ENCODE peak calls at places on chromosome 4, in five cellular contexts. R, Z, K, Q and B are unnamed samples.

GRCh38 chr4:103415801-103416200 is 217.7 kb upstream of the CENPE start:
- DNase-seq in R (no peak), Z (no peak), K (no peak), Q (no peak), B (no peak)

GRCh38 chr4:154416183-154416543 is 75.4 kb downstream of the DCHS2 start:
- DNase-seq in R (no peak), Z (no peak), K (peak; percentile 4), Q (peak; percentile 5), B (peak; percentile 20)

GRCh38 chr4:32776435-32777203 is 2056.4 kb downstream of the PCDH7 start:
- DNase-seq in R (no peak), Z (no peak), K (no peak), Q (no peak), B (no peak)

GRCh38 chr4:46462746-46463145 is 72.8 kb upstream of the GABRA2 start:
- DNase-seq in R (no peak), Z (no peak), K (no peak), Q (no peak), B (no peak)

GRCh38 chr4:78937837-78938236 is 1.4 kb downstream of the PAQR3 start:
- DNase-seq in R (no peak), Z (no peak), K (no peak), Q (no peak), B (no peak)

GRCh38 chr4:47945930-47946726 is 31.7 kb upstream of the NFXL1 start:
- DNase-seq in R (no peak), Z (no peak), K (no peak), Q (no peak), B (no peak)

GRCh38 chr4:156790866-156791265 is 180.7 kb downstream of the PDGFC start:
- DNase-seq in R (peak; percentile 41), Z (no peak), K (no peak), Q (no peak), B (no peak)

GRCh38 chr4:162959056-162959455 is 207.6 kb downstream of the NAF1 start:
- DNase-seq in R (no peak), Z (no peak), K (no peak), Q (no peak), B (peak; percentile 8)

GRCh38 chr4:89070041-89070440 is 13.1 kb upstream of the FAM13A start:
- DNase-seq in R (no peak), Z (no peak), K (no peak), Q (no peak), B (no peak)

GRCh38 chr4:56978750-56979303 is at the start of gene POLR2B:
- DNase-seq in R (peak; percentile 85), Z (peak; percentile 98), K (peak; percentile 90), Q (peak; percentile 88), B (peak; percentile 96)

GRCh38 chr4:56979674-56980073 is 978 bp downstream of the POLR2B start:
- DNase-seq in R (no peak), Z (no peak), K (no peak), Q (no peak), B (peak; percentile 31)

GRCh38 chr4:56977321-56978012 is at the start of gene NOA1:
- DNase-seq in R (peak; percentile 98), Z (peak; percentile 99), K (peak; percentile 95), Q (peak; percentile 100), B (peak; percentile 99)

GRCh38 chr4:56976283-56976877 is 1.0 kb downstream of the NOA1 start:
- DNase-seq in R (no peak), Z (no peak), K (no peak), Q (no peak), B (no peak)

GRCh38 chr4:56976878-56977320 is 507 bp downstream of the NOA1 start:
- DNase-seq in R (no peak), Z (no peak), K (peak; percentile 74), Q (peak; percentile 94), B (peak; percentile 76)
- TF ChIP-seq POLR2AphosphoS5 in R (no peak), Z (no peak), K (no peak), Q (no peak), B (no peak)

DNA sequence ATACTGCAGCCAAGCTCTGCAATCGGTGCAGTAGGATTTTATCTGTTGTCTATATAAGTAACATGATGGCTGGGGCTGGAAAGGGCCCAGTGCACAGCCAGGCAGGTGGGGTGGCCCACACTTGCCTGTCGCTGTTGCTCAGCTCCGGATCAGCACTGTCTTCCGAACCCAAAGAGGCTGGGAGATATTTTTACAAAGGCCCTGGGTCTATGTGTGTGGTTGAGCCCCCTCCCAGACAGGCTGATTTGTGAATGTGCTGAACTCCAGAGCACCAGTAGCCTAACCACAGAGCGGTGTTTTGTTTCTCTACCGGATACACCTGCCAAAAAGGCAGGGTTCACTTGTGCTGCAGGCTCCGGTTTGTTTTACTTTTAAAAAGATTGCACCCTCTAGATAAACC is 33.5 kb upstream of the CHRNA9 start:
- DNase-seq in R (no peak), Z (no peak), K (no peak), Q (peak; percentile 23), B (peak; percentile 64)
- H3K4me1 ChIP-seq in R (no peaks in the 10 kb centered on the region), Z (no peaks in the 10 kb centered on the region), K (no peaks in the 10 kb centered on the region), Q (no peaks in the 10 kb centered on the region), B (no peaks in the 10 kb centered on the region)

GRCh38 chr4:24801136-24801855 is 5.9 kb downstream of the SOD3 start:
- DNase-seq in R (no peak), Z (peak; percentile 77), K (no peak), Q (no peak), B (no peak)

GRCh38 chr4:24800273-24800880 is 5.0 kb downstream of the SOD3 start:
- DNase-seq in R (no peak), Z (peak; percentile 87), K (peak; percentile 32), Q (peak; percentile 77), B (no peak)

GRCh38 chr4:24799544-24800272 is 4.3 kb downstream of the SOD3 start:
- DNase-seq in R (no peak), Z (peak; percentile 86), K (peak; percentile 27), Q (peak; percentile 85), B (no peak)

GRCh38 chr4:24798036-24798610 is 2.8 kb downstream of the SOD3 start:
- DNase-seq in R (no peak), Z (peak; percentile 79), K (no peak), Q (no peak), B (no peak)

DNA sequence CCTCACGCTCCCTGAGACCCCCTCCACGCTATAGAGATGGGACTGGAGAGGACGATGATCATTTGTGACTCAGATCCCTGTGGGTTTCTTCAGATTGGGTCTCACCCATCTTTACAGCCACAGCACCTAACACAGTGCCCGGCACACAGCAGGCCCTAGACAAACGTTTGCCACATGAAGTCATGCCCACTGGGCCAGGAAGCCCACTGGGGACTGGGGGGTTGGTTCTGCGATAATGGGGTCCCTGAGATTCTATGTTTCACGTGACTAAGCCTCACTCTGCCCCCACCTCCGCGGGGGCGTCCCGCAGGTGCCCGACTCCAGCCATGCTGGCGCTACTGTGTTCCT is 3.8 kb downstream of the SOD3 start:
- DNase-seq in R (no peak), Z (peak; percentile 89), K (no peak), Q (no peak), B (no peak)
- H3K27me3 ChIP-seq in R (no peaks in the 10 kb centered on the region), Z (no peaks in the 10 kb centered on the region), K (no peaks in the 10 kb centered on the region), Q (no peaks in the 10 kb centered on the region), B (peaks cover 20% of the 10 kb centered on the region)

DNA sequence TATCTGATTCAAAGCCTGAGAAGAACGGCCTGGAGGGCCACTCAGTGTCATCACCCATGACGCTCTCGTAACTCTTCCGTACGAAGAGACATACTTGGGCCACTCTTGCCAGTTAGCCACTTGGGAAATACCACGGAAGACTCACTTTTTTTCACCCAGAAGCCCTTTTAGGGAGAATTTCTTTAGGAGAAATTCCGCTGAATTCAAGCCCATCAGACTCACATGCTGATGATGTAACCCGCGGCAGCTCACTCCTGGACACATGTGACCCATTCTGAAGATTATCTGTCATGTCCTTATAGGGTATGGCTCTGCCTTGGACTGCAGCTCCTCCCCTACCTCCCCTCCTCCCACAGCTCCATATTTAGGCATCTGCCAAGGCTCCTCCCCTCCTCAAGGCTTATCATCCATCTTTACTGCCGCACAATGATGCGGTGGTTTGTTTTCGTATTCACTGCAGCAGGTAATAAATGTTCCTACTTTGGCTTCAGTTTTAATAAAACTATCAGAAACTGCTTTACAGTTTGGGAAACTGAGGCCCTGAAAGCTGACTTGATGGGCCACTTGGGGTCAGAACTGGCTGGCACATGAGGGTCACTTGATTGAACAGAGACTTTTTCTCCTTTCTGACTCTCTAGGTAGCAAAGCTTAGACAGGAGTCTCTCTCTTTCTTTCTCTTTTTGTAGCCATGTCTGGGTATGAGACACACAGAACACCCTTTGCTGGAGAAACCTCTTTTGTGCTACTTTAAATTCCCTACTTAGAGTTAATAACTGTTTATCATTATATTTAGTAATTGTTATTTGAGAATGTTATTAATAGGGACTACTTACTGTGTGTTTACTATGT is 42.1 kb downstream of the RHOH start:
- DNase-seq in R (no peak), Z (no peak), K (no peak), Q (no peak), B (peak; percentile 22)
- TF ChIP-seq POLR2AphosphoS5 in R (no peak), Z (no peak), K (no peak), Q (no peak), B (no peak)

DNA sequence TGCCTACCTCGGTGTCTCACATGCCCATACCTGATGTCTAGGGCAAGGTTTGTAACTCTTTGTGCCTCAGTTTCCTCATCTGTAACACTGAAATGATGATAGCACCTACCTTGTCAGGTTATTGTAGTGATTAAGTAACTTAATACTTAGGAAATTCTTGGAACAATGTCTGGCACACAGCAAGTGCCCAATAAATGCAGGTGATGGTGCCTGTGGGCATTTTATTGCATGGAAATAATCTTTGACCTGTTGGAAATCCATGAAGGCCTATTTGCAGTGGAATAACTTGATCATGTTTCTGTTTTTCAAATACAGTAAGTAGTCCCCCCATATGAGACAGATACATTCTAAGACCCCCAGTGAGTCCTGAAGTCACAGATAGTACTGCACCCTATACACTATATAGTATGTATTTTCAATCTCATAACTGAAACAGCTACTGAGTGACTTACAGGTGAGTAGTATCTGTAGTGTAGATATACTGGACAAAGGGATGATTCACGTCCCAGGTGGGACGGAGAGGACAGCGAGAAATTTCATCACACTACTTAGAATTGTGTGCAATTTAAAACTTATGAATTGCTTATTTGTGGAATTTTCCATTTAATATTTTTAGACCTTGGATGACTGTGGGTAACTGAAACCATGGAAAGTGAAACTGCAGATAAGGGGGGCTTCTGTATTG is 42.1 kb downstream of the AFF1 start:
- DNase-seq in R (no peak), Z (no peak), K (no peak), Q (no peak), B (no peak)
- H3K4me1 ChIP-seq in R (no peaks in the 10 kb centered on the region), Z (peaks cover 12% of the 10 kb centered on the region), K (peaks cover 22% of the 10 kb centered on the region), Q (peaks cover 26% of the 10 kb centered on the region), B (peaks cover 36% of the 10 kb centered on the region)

DNA sequence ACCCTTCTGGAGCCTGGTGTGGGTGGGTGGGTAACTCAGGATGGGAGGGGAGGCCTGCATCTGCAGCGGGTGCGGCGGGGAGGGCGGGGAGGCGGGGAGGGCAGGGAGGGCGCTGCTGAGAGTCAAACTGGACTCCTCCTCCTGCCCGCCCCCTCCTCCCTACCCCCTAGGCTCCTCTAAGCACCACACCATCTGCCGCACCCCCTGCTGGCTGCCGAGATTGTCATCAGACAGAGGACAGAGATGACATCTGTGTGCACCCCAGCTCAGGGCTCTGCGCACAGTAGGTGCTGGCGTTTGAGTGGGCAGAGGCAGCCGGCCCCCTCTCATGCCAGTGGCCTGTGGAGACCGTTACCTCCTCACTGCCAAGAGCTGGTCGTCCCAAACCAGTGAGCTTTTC is 10.6 kb upstream of the HMX1 start:
- DNase-seq in R (no peak), Z (no peak), K (peak; percentile 64), Q (no peak), B (no peak)
- H3K27me3 ChIP-seq in R (no peaks in the 10 kb centered on the region), Z (peaks cover 14% of the 10 kb centered on the region), K (no peaks in the 10 kb centered on the region), Q (no peaks in the 10 kb centered on the region), B (peaks cover 52% of the 10 kb centered on the region)

GRCh38 chr4:155759372-155760252 is 791 bp downstream of the GUCY1B1 start:
- DNase-seq in R (no peak), Z (no peak), K (peak; percentile 84), Q (peak; percentile 92), B (peak; percentile 23)
- TF ChIP-seq POLR2AphosphoS5 in R (no peak), Z (no peak), K (no peak), Q (no peak), B (peak; percentile 6)

GRCh38 chr4:76726141-76726540 is 171.8 kb downstream of the SOWAHB start:
- DNase-seq in R (no peak), Z (no peak), K (no peak), Q (no peak), B (no peak)
- H3K4me1 ChIP-seq in R (no peaks in the 10 kb centered on the region), Z (peaks cover 22% of the 10 kb centered on the region), K (peaks cover 27% of the 10 kb centered on the region), Q (peaks cover 3% of the 10 kb centered on the region), B (peaks cover 4% of the 10 kb centered on the region)

GRCh38 chr4:796206-796605 is 29.7 kb downstream of the CPLX1 start:
- DNase-seq in R (no peak), Z (no peak), K (no peak), Q (no peak), B (no peak)
- H3K27me3 ChIP-seq in R (peaks cover 6% of the 10 kb centered on the region), Z (peaks cover 37% of the 10 kb centered on the region), K (peaks cover 5% of the 10 kb centered on the region), Q (peaks cover 11% of the 10 kb centered on the region), B (peaks cover 54% of the 10 kb centered on the region)